ENCODE peak calls at places on chromosomes 2 and 18, in seven cellular contexts. One of them, this sample, is unnamed.

GRCh38 chr2:172863341-172863740 is 127.7 kb downstream of the RAPGEF4 start:
- DNase-seq in hepatocyte: no peak
- DNase-seq in HCT116: no peak
- DNase-seq in GM23248: no peak
- DNase-seq in OCI-LY7: no peak
- DNase-seq in neural progenitor cell: no peak
- DNase-seq in GM23338: no peak
- DNase-seq in this sample: no peak

GRCh38 chr2:232024457-232024856 is 62.9 kb downstream of the DIS3L2 start:
- DNase-seq in hepatocyte: no peak
- DNase-seq in HCT116: no peak
- DNase-seq in GM23248: no peak
- DNase-seq in OCI-LY7: no peak
- DNase-seq in neural progenitor cell: no peak
- DNase-seq in GM23338: no peak
- DNase-seq in this sample: no peak

GRCh38 chr2:238790126-238790820 is 57.6 kb upstream of the TWIST2 start:
- DNase-seq in hepatocyte: no peak
- DNase-seq in HCT116: no peak
- DNase-seq in GM23248: peak; percentile 79
- DNase-seq in OCI-LY7: no peak
- DNase-seq in neural progenitor cell: no peak
- DNase-seq in GM23338: no peak
- DNase-seq in this sample: no peak

GRCh38 chr18:60570172-60570571 is 197.6 kb upstream of the MC4R start:
- DNase-seq in hepatocyte: no peak
- DNase-seq in HCT116: no peak
- DNase-seq in GM23248: no peak
- DNase-seq in OCI-LY7: no peak
- DNase-seq in neural progenitor cell: no peak
- DNase-seq in GM23338: no peak
- DNase-seq in this sample: no peak

GRCh38 chr2:28729698-28730097 is 21.9 kb upstream of the PPP1CB start:
- DNase-seq in hepatocyte: no peak
- DNase-seq in HCT116: no peak
- DNase-seq in GM23248: peak; percentile 62
- DNase-seq in OCI-LY7: no peak
- DNase-seq in neural progenitor cell: no peak
- DNase-seq in GM23338: no peak
- DNase-seq in this sample: no peak

GRCh38 chr18:63774511-63774910 is 707 bp upstream of the SERPINB7 start:
- DNase-seq in hepatocyte: no peak
- DNase-seq in HCT116: no peak
- DNase-seq in GM23248: peak; percentile 14
- DNase-seq in OCI-LY7: no peak
- DNase-seq in neural progenitor cell: no peak
- DNase-seq in GM23338: no peak
- DNase-seq in this sample: no peak

GRCh38 chr18:77068890-77069312 is 63.7 kb downstream of the MBP start:
- DNase-seq in hepatocyte: no peak
- DNase-seq in HCT116: no peak
- DNase-seq in GM23248: no peak
- DNase-seq in OCI-LY7: no peak
- DNase-seq in neural progenitor cell: peak; percentile 43
- DNase-seq in GM23338: no peak
- DNase-seq in this sample: no peak

GRCh38 chr2:26756337-26756736 is 7.7 kb upstream of the SLC35F6 start:
- DNase-seq in hepatocyte: no peak
- DNase-seq in HCT116: no peak
- DNase-seq in GM23248: no peak
- DNase-seq in OCI-LY7: no peak
- DNase-seq in neural progenitor cell: no peak
- DNase-seq in GM23338: no peak
- DNase-seq in this sample: no peak

GRCh38 chr2:238459081-238459629 is 32.4 kb downstream of the ASB1 start:
- DNase-seq in hepatocyte: no peak
- DNase-seq in HCT116: no peak
- DNase-seq in GM23248: peak; percentile 84
- DNase-seq in OCI-LY7: no peak
- DNase-seq in neural progenitor cell: no peak
- DNase-seq in GM23338: no peak
- DNase-seq in this sample: no peak

GRCh38 chr2:162300271-162300670 is 18.2 kb downstream of the IFIH1 start:
- DNase-seq in hepatocyte: no peak
- DNase-seq in HCT116: no peak
- DNase-seq in GM23248: peak; percentile 49
- DNase-seq in OCI-LY7: no peak
- DNase-seq in neural progenitor cell: no peak
- DNase-seq in GM23338: no peak
- DNase-seq in this sample: no peak

GRCh38 chr18:63848159-63848558 is 39.3 kb upstream of the SERPINB2 start:
- DNase-seq in hepatocyte: peak; percentile 65
- DNase-seq in HCT116: peak; percentile 66
- DNase-seq in GM23248: peak; percentile 76
- DNase-seq in OCI-LY7: peak; percentile 12
- DNase-seq in neural progenitor cell: peak; percentile 66
- DNase-seq in GM23338: peak; percentile 77
- DNase-seq in this sample: peak; percentile 74

GRCh38 chr2:6835467-6835866 is 30.2 kb downstream of the CMPK2 start:
- DNase-seq in hepatocyte: no peak
- DNase-seq in HCT116: no peak
- DNase-seq in GM23248: no peak
- DNase-seq in OCI-LY7: no peak
- DNase-seq in neural progenitor cell: no peak
- DNase-seq in GM23338: no peak
- DNase-seq in this sample: no peak

GRCh38 chr2:152355411-152355831 is 20.4 kb downstream of the FMNL2 start:
- DNase-seq in hepatocyte: no peak
- DNase-seq in HCT116: no peak
- DNase-seq in GM23248: peak; percentile 48
- DNase-seq in OCI-LY7: no peak
- DNase-seq in neural progenitor cell: no peak
- DNase-seq in GM23338: no peak
- DNase-seq in this sample: peak; percentile 4

GRCh38 chr2:85133751-85134254 is 611 bp downstream of the TCF7L1 start:
- DNase-seq in hepatocyte: peak; percentile 57
- DNase-seq in HCT116: no peak
- DNase-seq in GM23248: peak; percentile 70
- DNase-seq in OCI-LY7: no peak
- DNase-seq in neural progenitor cell: no peak
- DNase-seq in GM23338: peak; percentile 39
- DNase-seq in this sample: no peak

GRCh38 chr2:163595033-163595432 is 140.8 kb downstream of the FIGN start:
- DNase-seq in hepatocyte: no peak
- DNase-seq in HCT116: no peak
- DNase-seq in GM23248: peak; percentile 17
- DNase-seq in OCI-LY7: no peak
- DNase-seq in neural progenitor cell: no peak
- DNase-seq in GM23338: no peak
- DNase-seq in this sample: no peak

GRCh38 chr2:237700583-237701032 is 73.2 kb downstream of the LRRFIP1 start:
- DNase-seq in hepatocyte: peak; percentile 70
- DNase-seq in HCT116: no peak
- DNase-seq in GM23248: peak; percentile 74
- DNase-seq in OCI-LY7: peak; percentile 29
- DNase-seq in neural progenitor cell: no peak
- DNase-seq in GM23338: peak; percentile 22
- DNase-seq in this sample: peak; percentile 54

GRCh38 chr18:70499218-70499691 is 210.4 kb downstream of the SOCS6 start:
- DNase-seq in hepatocyte: no peak
- DNase-seq in HCT116: no peak
- DNase-seq in GM23248: no peak
- DNase-seq in OCI-LY7: no peak
- DNase-seq in neural progenitor cell: no peak
- DNase-seq in GM23338: peak; percentile 6
- DNase-seq in this sample: no peak

GRCh38 chr18:26468931-26469340 is 79.4 kb downstream of the KCTD1 start:
- DNase-seq in hepatocyte: peak; percentile 77
- DNase-seq in HCT116: no peak
- DNase-seq in GM23248: no peak
- DNase-seq in OCI-LY7: peak; percentile 80
- DNase-seq in neural progenitor cell: peak; percentile 69
- DNase-seq in GM23338: peak; percentile 84
- DNase-seq in this sample: no peak

GRCh38 chr2:202171246-202171833 is 67.1 kb downstream of the SUMO1 start:
- DNase-seq in hepatocyte: peak; percentile 48
- DNase-seq in HCT116: no peak
- DNase-seq in GM23248: peak; percentile 61
- DNase-seq in OCI-LY7: no peak
- DNase-seq in neural progenitor cell: peak; percentile 84
- DNase-seq in GM23338: peak; percentile 88
- DNase-seq in this sample: no peak

GRCh38 chr18:26460449-26461091 is 87.8 kb downstream of the KCTD1 start:
- DNase-seq in hepatocyte: no peak
- DNase-seq in HCT116: no peak
- DNase-seq in GM23248: no peak
- DNase-seq in OCI-LY7: peak; percentile 87
- DNase-seq in neural progenitor cell: no peak
- DNase-seq in GM23338: no peak
- DNase-seq in this sample: peak; percentile 92

GRCh38 chr2:76569819-76570218 is 859.1 kb upstream of the GCFC2 start:
- DNase-seq in hepatocyte: no peak
- DNase-seq in HCT116: no peak
- DNase-seq in GM23248: no peak
- DNase-seq in OCI-LY7: no peak
- DNase-seq in neural progenitor cell: no peak
- DNase-seq in GM23338: no peak
- DNase-seq in this sample: no peak

GRCh38 chr2:99940963-99941362 is 201.4 kb downstream of the AFF3 start:
- DNase-seq in hepatocyte: no peak
- DNase-seq in HCT116: no peak
- DNase-seq in GM23248: no peak
- DNase-seq in OCI-LY7: no peak
- DNase-seq in neural progenitor cell: no peak
- DNase-seq in GM23338: no peak
- DNase-seq in this sample: no peak

GRCh38 chr2:65944213-65944612 is 490.7 kb upstream of the MEIS1 start:
- DNase-seq in hepatocyte: no peak
- DNase-seq in HCT116: no peak
- DNase-seq in GM23248: no peak
- DNase-seq in OCI-LY7: no peak
- DNase-seq in neural progenitor cell: no peak
- DNase-seq in GM23338: no peak
- DNase-seq in this sample: no peak

GRCh38 chr2:7841751-7842150 is 840.1 kb upstream of the ID2 start:
- DNase-seq in hepatocyte: no peak
- DNase-seq in HCT116: no peak
- DNase-seq in GM23248: peak; percentile 40
- DNase-seq in OCI-LY7: no peak
- DNase-seq in neural progenitor cell: no peak
- DNase-seq in GM23338: no peak
- DNase-seq in this sample: no peak
- TF ChIP-seq EZH2phosphoT487 in hepatocyte: no peak
- TF ChIP-seq EZH2phosphoT487 in HCT116: no peak
- TF ChIP-seq EZH2phosphoT487 in GM23248: no peak
- TF ChIP-seq EZH2phosphoT487 in OCI-LY7: no peak
- TF ChIP-seq EZH2phosphoT487 in neural progenitor cell: no peak
- TF ChIP-seq EZH2phosphoT487 in GM23338: no peak
- TF ChIP-seq EZH2phosphoT487 in this sample: no peak

GRCh38 chr2:96865654-96866053 is 4.2 kb downstream of the SEMA4C start:
- DNase-seq in hepatocyte: no peak
- DNase-seq in HCT116: no peak
- DNase-seq in GM23248: no peak
- DNase-seq in OCI-LY7: no peak
- DNase-seq in neural progenitor cell: no peak
- DNase-seq in GM23338: no peak
- DNase-seq in this sample: no peak
- H3K27ac ChIP-seq in hepatocyte: no peak overlapping the region
- H3K27ac ChIP-seq in HCT116: no peak overlapping the region
- H3K27ac ChIP-seq in GM23248: no peak overlapping the region
- H3K27ac ChIP-seq in OCI-LY7: no peak overlapping the region
- H3K27ac ChIP-seq in neural progenitor cell: no peak overlapping the region
- H3K27ac ChIP-seq in GM23338: no peak overlapping the region
- H3K27ac ChIP-seq in this sample: no peak overlapping the region

GRCh38 chr2:10780491-10780820 is 32.1 kb downstream of the PDIA6 start:
- DNase-seq in hepatocyte: no peak
- DNase-seq in HCT116: no peak
- DNase-seq in GM23248: no peak
- DNase-seq in OCI-LY7: no peak
- DNase-seq in neural progenitor cell: no peak
- DNase-seq in GM23338: no peak
- DNase-seq in this sample: no peak
- TF ChIP-seq EZH2phosphoT487 in hepatocyte: no peak
- TF ChIP-seq EZH2phosphoT487 in HCT116: no peak
- TF ChIP-seq EZH2phosphoT487 in GM23248: no peak
- TF ChIP-seq EZH2phosphoT487 in OCI-LY7: no peak
- TF ChIP-seq EZH2phosphoT487 in neural progenitor cell: no peak
- TF ChIP-seq EZH2phosphoT487 in GM23338: no peak
- TF ChIP-seq EZH2phosphoT487 in this sample: no peak

DNA sequence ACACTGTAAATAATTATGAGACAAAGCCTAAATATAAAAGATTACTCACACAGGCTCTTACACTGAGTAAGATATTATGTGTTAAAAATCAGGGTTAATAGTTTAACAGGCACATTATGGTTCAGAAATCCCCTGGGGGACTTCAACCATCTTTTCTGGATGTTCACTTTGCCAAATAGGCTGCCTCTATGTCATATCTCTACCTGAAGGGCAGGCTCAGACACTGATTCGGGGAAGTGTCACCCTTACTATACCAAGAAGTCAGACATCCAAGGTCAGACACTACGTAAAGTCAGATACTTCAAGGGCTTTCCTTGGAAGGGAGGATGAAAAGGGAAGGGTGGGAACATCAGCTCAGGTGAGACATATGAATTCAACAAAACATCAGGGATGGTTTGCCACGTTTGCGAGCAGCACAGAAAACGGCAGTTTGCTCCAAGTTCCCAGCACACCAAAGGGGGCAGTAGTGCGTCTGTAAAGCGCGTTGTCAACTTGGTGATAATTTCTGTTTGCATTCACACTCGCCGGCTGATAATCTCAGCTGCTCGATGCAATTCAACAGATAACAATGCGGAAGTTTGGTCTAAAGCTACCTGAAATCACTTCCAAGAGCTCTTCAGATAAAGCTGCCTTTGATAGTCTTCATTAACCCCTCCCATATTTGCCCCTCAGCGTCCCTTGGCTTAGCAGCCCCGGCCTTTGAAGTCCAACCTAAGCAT is 909 bp upstream of the RASGRP3 start:
- DNase-seq in hepatocyte: peak; percentile 92
- DNase-seq in HCT116: peak; percentile 78
- DNase-seq in GM23248: peak; percentile 92
- DNase-seq in OCI-LY7: peak; percentile 89
- DNase-seq in neural progenitor cell: peak; percentile 77
- DNase-seq in GM23338: peak; percentile 90
- DNase-seq in this sample: peak; percentile 93
- H3K27ac ChIP-seq in hepatocyte: peak overlapping the region; percentile 95
- H3K27ac ChIP-seq in HCT116: peak overlapping the region; percentile 55
- H3K27ac ChIP-seq in GM23248: peak overlapping the region; percentile 68
- H3K27ac ChIP-seq in OCI-LY7: peak overlapping the region; percentile 80
- H3K27ac ChIP-seq in neural progenitor cell: no peak overlapping the region
- H3K27ac ChIP-seq in GM23338: no peak overlapping the region
- H3K27ac ChIP-seq in this sample: peak overlapping the region; percentile 91